ENCODE peak calls at places on chromosomes 3 and 15, in five cellular contexts. W is HL-60, G is HCT116, J is cardiac muscle cell, R is Panc1. S is an unnamed sample.

GRCh38 chr3:168095611-168096209 is at the start of gene GOLIM4:
- DNase-seq in W (peak), G (peak), J (peak), R (peak), S (peak)

GRCh38 chr3:74787008-74787407 is 172.5 kb upstream of the CNTN3 start:
- DNase-seq in W (no peak), G (no peak), J (no peak), R (no peak), S (no peak)

GRCh38 chr3:169323580-169324453 is 339.7 kb downstream of the MECOM start:
- DNase-seq in W (no peak), G (no peak), J (peak), R (no peak), S (no peak)

GRCh38 chr3:114179575-114179974 is 723 bp upstream of the DRD3 start:
- DNase-seq in W (peak), G (peak), J (peak), R (peak), S (no peak)

GRCh38 chr3:63179862-63180522 is 98.1 kb upstream of the SYNPR start:
- DNase-seq in W (no peak), G (no peak), J (no peak), R (no peak), S (no peak)

GRCh38 chr15:70226337-70226980 is 128.7 kb upstream of the TLE3 start:
- DNase-seq in W (no peak), G (no peak), J (no peak), R (no peak), S (no peak)

GRCh38 chr15:25176616-25176923 is 221.8 kb downstream of the SNRPN start:
- DNase-seq in W (no peak), G (no peak), J (no peak), R (no peak), S (no peak)

GRCh38 chr15:63003836-63004610 is 38.5 kb upstream of the TPM1 start:
- DNase-seq in W (no peak), G (no peak), J (no peak), R (no peak), S (no peak)

GRCh38 chr3:130834476-130834875 is 59.4 kb upstream of the ATP2C1 start:
- DNase-seq in W (no peak), G (no peak), J (peak), R (no peak), S (no peak)

GRCh38 chr3:193515884-193516438 is 38.7 kb downstream of the ATP13A4 start:
- DNase-seq in W (no peak), G (no peak), J (no peak), R (no peak), S (no peak)

GRCh38 chr3:44111482-44111881 is 130.2 kb upstream of the TOPAZ1 start:
- DNase-seq in W (no peak), G (no peak), J (no peak), R (no peak), S (no peak)

GRCh38 chr3:39358302-39358701 is 24.9 kb upstream of the SLC25A38 start:
- DNase-seq in W (no peak), G (no peak), J (no peak), R (no peak), S (no peak)

GRCh38 chr3:141302364-141303141 is 65.8 kb upstream of the ZBTB38 start:
- DNase-seq in W (no peak), G (no peak), J (peak), R (no peak), S (no peak)

GRCh38 chr15:80904941-80905532 is 84.6 kb downstream of the MESD start:
- DNase-seq in W (no peak), G (no peak), J (no peak), R (no peak), S (no peak)

GRCh38 chr15:61489571-61489970 is 260.5 kb upstream of the RORA start:
- DNase-seq in W (no peak), G (no peak), J (no peak), R (no peak), S (no peak)

GRCh38 chr15:23629234-23629805 is 18.3 kb downstream of the MAGEL2 start:
- DNase-seq in W (no peak), G (no peak), J (no peak), R (no peak), S (no peak)

GRCh38 chr15:85403745-85404144 is 23.3 kb downstream of the AKAP13 start:
- DNase-seq in W (no peak), G (no peak), J (peak), R (no peak), S (no peak)

GRCh38 chr3:71288269-71288930 is 295.1 kb downstream of the FOXP1 start:
- DNase-seq in W (no peak), G (no peak), J (no peak), R (no peak), S (no peak)

GRCh38 chr3:88809993-88810392 is 297.4 kb upstream of the EPHA3 start:
- DNase-seq in W (no peak), G (no peak), J (peak), R (no peak), S (no peak)

DNA sequence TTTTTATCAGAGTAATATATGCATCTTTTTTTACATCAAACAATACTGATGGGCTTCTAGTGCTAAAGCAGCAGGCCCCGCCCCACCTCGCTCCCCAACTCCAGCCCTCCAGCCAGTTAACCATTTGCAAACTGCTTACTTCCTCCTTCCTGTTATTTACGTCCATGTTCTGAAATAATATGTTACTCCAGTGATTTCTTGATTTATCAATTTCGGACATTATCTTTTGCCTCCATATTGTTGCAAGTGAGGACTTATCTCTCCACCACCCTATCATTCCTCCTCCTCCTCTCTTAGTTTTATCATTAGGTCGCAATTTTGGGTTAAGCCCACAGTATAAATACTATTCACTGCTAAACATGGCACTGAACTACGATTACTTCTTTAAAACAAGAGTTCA is 39.5 kb downstream of the ZNF710 start:
- DNase-seq in W (no peak), G (no peak), J (no peak), R (no peak), S (no peak)
- H3K27ac ChIP-seq in W (no peak), G (no peak), J (no peak), R (no peak), S (no peak)

DNA sequence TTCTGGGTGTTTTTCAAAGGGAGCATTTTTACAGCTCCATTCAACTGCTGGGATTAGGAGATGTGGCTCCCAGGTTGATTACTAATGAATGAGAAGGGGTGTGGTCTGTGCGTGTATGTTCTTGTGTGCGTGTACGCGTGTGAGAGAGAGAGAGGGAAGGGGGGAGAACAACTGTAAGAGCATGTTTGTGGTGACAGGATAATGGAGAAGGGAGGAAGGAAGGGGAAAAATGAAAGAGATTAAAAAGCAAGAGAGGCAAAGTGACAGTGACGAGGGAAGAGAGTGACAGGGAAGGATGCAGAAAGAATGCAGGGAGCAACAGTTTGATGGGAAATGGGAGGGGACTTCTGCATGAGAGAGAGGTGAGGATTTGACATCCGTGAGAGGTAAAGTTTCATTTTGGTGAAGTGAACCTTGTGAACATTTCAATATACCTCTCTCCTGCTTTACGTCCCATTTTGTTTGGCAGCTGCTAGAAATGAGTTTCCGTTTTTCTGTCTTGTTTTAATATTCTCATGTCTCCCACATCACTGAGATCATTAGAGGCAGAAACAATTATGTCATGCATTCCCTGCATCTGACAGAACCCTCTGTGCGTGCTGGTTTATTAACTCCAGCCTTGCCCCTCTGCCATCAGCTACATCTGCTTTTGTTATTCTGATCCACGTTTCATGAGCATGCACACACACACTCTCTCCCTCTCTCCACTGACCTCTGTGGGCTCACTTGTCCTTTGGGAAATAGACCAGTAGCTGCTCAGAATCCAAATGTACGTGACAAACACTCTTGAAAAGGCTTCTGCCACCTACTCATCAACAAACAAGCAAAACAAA is 161.6 kb downstream of the GAP43 start:
- DNase-seq in W (no peak), G (no peak), J (no peak), R (no peak), S (no peak)
- TF ChIP-seq CTCF in W (no peak), G (no peak), J (no peak), R (no peak), S (peak)

DNA sequence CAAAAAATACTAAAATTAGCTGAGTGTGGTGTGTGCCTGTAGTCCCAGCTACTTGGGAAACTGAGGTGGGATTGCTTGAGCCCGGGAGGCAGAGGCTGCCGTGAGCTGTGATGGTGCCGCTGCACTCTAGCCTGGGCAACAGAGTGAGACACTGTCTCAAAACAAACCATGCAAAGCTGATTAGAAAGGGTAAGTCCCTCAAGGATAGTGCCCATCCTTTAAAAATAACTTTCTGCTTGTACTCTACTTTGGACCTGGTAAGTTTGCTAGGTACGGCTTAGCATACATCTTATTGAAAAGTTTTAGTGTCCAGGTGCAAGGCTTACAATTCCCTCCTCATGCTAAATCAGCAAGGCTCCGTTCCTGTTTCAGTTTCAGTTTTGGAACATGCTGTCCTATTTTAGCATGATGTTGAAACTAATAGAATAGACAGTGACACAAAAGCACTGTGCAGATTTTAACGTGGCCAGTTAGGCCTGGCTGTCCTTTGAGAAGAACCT is 21.4 kb downstream of the FEM1B start:
- DNase-seq in W (peak), G (no peak), J (no peak), R (no peak), S (no peak)
- H3K27ac ChIP-seq in W (peak), G (no peak), J (no peak), R (no peak), S (peak)

GRCh38 chr3:66380200-66380932 is 120.5 kb downstream of the LRIG1 start:
- DNase-seq in W (no peak), G (no peak), J (no peak), R (no peak), S (no peak)

GRCh38 chr3:66379565-66379964 is 121.3 kb downstream of the LRIG1 start:
- DNase-seq in W (no peak), G (no peak), J (no peak), R (no peak), S (no peak)

GRCh38 chr3:66377800-66378199 is 123.0 kb downstream of the LRIG1 start:
- DNase-seq in W (no peak), G (no peak), J (no peak), R (no peak), S (no peak)

GRCh38 chr3:66376568-66376967 is 124.3 kb downstream of the LRIG1 start:
- DNase-seq in W (no peak), G (peak), J (peak), R (no peak), S (peak)

GRCh38 chr3:66378256-66378655 is 122.6 kb downstream of the LRIG1 start:
- DNase-seq in W (no peak), G (peak), J (no peak), R (no peak), S (no peak)
- TF ChIP-seq CTCF in W (no peak), G (peak), J (peak), R (peak), S (no peak)

S was measured in RWPE1.